ENCODE peak calls at places on chromosome 14, in five cellular contexts. R is Peyer's patch, W is dorsolateral prefrontal cortex, L is PC-9, M is WERI-Rb-1. F is an unnamed sample.

GRCh38 chr14:88986146-88986841 is 161.8 kb downstream of the TTC8 start:
- DNase-seq in R (no peak), W (no peak), L (peak), M (no peak), F (no peak)

GRCh38 chr14:36591482-36591881 is 9.1 kb upstream of the NKX2-8 start:
- DNase-seq in R (no peak), W (no peak), L (no peak), M (no peak), F (no peak)

GRCh38 chr14:54322668-54323380 is 74.0 kb upstream of the CDKN3 start:
- DNase-seq in R (no peak), W (no peak), L (no peak), M (no peak), F (no peak)

GRCh38 chr14:99722741-99723140 is 38.6 kb downstream of the CYP46A1 start:
- DNase-seq in R (no peak), W (no peak), L (no peak), M (no peak), F (no peak)

GRCh38 chr14:70808402-70809237 is 693 bp downstream of the MAP3K9 start:
- DNase-seq in R (peak), W (peak), L (peak), M (peak), F (peak)

GRCh38 chr14:35404246-35404495 is 378 bp downstream of the NFKBIA start:
- DNase-seq in R (no peak), W (no peak), L (no peak), M (no peak), F (no peak)

GRCh38 chr14:77436042-77436441 is 12.7 kb upstream of the NOXRED1 start:
- DNase-seq in R (no peak), W (no peak), L (no peak), M (no peak), F (no peak)

GRCh38 chr14:105420141-105420975 is 731 bp downstream of the MTA1 start:
- DNase-seq in R (peak), W (no peak), L (no peak), M (no peak), F (no peak)

GRCh38 chr14:56868660-56869059 is 58.4 kb upstream of the OTX2 start:
- DNase-seq in R (no peak), W (no peak), L (no peak), M (peak), F (no peak)

GRCh38 chr14:95436348-95436747 is 80.1 kb downstream of the SYNE3 start:
- DNase-seq in R (no peak), W (no peak), L (no peak), M (no peak), F (no peak)

GRCh38 chr14:105071942-105072341 is 6.7 kb upstream of the GPR132 start:
- DNase-seq in R (no peak), W (no peak), L (no peak), M (no peak), F (no peak)

GRCh38 chr14:72024043-72024407 is 91.8 kb downstream of the RGS6 start:
- DNase-seq in R (no peak), W (no peak), L (no peak), M (peak), F (peak)

DNA sequence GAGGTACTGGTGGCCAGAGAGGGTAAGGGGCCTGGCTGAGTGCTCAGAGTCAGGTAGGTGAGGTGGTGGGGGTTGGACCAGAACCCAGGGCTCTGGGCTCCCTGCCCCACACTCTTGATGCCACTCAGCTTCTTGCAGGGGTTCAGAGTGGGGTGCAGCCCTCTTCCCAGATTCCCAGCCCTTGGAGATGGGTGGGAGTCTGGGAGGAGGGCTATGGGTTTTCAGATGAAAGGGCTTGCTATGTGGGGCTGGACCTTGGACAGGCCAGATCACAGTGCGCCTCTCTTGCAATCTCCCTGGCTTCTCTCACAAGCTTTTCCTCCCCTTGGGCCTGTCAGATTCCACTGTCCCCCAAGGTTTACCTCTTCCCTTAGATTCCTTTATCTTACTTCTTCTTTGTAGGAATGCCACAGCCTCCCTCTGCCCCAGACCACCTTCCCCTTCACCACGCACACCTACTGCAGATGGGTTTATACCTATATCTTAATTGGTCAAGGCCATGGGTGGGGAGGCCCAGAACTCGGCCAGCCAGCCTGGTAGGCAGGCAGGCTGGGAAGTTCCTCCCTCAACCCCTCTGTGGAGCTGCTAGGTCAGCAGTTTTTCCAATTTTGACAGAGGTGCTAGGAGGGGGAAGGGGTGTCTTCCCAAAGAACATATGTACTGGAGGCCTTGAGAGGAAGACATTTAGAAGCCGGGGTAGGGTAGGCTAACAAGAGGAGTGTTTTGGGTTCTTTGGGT is 1.3 kb downstream of the NYNRIN start:
- DNase-seq in R (peak), W (no peak), L (no peak), M (no peak), F (no peak)
- H3K4me3 ChIP-seq in R (peak), W (no peak), L (peak), M (peak), F (no peak)

DNA sequence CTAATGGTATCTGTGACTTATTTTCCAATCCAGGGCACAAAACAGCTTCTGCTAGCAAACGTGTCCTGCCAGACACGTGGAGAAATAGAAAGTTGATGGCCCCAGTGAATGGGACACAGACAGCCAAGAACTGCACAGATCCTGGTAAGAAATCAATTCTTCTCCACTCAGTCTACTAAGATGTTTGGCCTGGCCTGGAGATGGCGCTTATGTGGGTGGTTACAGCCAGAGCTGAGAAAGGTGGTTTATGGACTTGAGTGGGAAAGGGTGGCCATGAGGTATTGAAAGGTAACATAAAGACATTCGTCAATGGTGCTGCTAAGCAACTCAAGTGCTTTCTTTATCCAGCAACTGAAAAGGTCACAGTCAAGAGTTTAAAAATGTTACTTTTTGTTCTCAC is 2.9 kb downstream of the SLC24A4 start:
- DNase-seq in R (no peak), W (no peak), L (no peak), M (peak), F (no peak)
- TF ChIP-seq CTCF in R (no peak), W (no peak), L (no peak), M (peak), F (no peak)

GRCh38 chr14:101823511-101824120 is 62.1 kb downstream of the PPP2R5C start:
- DNase-seq in R (no peak), W (no peak), L (no peak), M (no peak), F (peak)

GRCh38 chr14:101826359-101826758 is 64.8 kb downstream of the PPP2R5C start:
- DNase-seq in R (no peak), W (no peak), L (no peak), M (no peak), F (no peak)

GRCh38 chr14:101823081-101823480 is 61.6 kb downstream of the PPP2R5C start:
- DNase-seq in R (no peak), W (no peak), L (no peak), M (no peak), F (no peak)

GRCh38 chr14:101825797-101826196 is 64.3 kb downstream of the PPP2R5C start:
- DNase-seq in R (no peak), W (no peak), L (no peak), M (no peak), F (no peak)

DNA sequence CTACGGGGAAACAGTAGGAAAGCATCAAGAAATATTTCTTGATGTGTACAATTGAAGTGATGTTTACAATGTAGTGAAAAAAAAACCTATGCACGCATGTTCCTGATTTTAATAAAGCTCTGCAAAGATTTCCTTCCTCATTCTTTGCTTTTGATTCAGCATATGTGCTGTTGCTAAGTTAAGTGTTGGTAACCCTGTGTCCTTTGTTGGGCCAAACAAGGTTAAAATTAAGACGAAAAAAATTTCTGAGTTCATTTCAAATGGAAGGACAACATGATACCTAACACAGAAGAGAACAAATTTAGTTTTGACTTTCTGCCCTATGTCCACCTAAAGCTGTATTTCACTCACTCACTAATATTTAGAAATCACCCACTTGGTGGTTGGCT is 62.8 kb downstream of the PPP2R5C start:
- DNase-seq in R (no peak), W (no peak), L (no peak), M (no peak), F (no peak)
- H3K4me3 ChIP-seq in R (peak), W (no peak), L (no peak), M (no peak), F (peak)

GRCh38 chr14:51744372-51745150 is 92.9 kb downstream of the FRMD6 start:
- DNase-seq in R (no peak), W (no peak), L (no peak), M (no peak), F (no peak)

DNA sequence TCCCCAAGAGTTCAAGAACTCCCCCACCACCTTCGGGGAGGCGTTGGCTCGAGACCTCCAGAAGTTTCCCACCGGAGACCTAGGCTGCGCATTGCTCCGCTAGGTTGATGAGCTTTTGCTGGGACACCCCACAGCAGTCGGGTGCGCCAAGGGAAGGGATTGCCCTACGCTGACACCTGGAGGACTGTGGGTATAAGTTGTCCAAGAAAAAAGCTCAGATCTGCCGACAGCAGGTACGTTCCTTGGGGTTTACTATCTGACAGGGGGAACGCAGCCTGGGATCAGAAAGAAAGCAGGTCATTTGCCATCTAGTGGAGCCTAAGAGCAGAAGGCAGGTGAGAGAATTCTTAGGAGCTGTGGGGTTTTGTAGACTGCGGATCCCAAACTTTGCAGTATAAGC is 98.8 kb downstream of the FRMD6 start:
- DNase-seq in R (no peak), W (no peak), L (no peak), M (peak), F (no peak)
- TF ChIP-seq CTCF in R (no peak), W (no peak), L (no peak), M (peak), F (no peak)

GRCh38 chr14:81517798-81518398 is 15.8 kb downstream of the SEL1L start:
- DNase-seq in R (no peak), W (no peak), L (no peak), M (no peak), F (no peak)
- H3K4me3 ChIP-seq in R (no peak), W (no peak), L (no peak), M (no peak), F (no peak)

GRCh38 chr14:58571256-58571655 is 66.5 kb upstream of the DACT1 start:
- DNase-seq in R (no peak), W (no peak), L (no peak), M (no peak), F (no peak)

GRCh38 chr14:58572092-58572853 is 65.5 kb upstream of the DACT1 start:
- DNase-seq in R (no peak), W (no peak), L (no peak), M (no peak), F (no peak)

DNA sequence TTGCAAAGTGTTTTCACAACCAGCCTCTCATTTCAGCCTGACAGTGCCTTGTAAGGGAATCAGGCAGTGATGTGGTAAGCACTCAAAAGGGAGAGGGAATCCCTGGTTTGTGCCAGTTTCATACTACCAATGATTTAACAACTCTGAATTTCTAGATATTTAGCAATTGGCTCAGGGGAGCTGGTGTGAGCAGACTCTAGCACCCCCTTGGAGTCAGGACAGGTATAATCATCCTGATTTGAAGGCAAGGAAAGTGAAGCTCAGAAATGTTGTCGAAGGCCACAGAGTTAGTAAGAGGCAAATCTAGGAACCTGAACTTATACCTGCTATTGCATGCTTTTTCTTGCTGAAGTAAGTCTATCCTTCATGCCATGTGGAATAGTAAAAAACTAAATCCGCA is 63.1 kb upstream of the DACT1 start:
- DNase-seq in R (no peak), W (no peak), L (no peak), M (no peak), F (no peak)
- TF ChIP-seq CTCF in R (no peak), W (no peak), L (no peak), M (peak), F (peak)

DNA sequence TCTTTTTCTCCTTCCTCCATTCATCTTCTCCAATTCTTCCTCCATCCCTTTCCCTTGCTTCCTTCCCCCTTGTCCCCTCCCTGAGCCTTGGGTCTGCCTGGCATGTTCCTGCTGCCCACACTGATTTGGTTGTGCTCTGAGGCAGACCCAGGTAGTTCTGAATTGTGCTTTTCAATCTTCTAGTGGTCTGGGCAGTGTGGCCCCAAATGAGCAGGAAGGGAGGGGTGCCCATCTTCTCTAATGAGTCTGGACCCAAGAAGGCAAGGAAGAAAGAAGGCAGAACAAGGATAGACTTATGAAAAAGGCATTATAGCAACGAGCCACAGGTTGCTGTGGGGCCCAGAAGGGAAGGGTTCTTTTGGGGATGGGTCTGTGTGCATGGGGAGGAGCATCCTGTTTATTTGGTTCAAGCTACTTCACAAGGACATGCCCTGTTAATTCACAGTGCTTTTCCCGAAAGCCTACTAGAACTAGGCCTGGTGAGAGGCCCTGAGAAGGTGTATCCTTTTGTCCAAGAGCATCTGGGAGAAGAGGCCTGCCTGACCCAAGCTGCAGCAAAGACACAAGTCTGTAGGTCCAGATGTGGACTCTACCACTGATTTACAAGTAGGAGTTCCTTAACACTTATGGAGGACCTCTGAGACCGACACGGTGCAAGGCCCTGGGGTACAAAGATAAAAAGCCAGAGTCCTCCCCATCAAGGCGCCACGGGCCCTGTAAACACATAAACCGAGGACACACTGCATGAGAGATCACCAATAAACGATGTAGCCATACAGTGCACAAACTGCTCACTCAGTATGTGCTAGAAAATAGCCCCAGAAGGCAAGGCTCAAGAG is 1.2 kb upstream of the SUSD6 start:
- DNase-seq in R (peak), W (no peak), L (no peak), M (no peak), F (no peak)
- H3K4me3 ChIP-seq in R (peak), W (peak), L (peak), M (peak), F (peak)